ENCODE peak calls at places on chromosome 18, in five cellular contexts. C, X, N, Y and A are unnamed samples. For H3K4me1, the result is how much of the 10 kb centered on the place peaks cover.

GRCh38 chr18:8854962-8855361 is 149.6 kb downstream of the MTCL1 start:
- DNase-seq in C (no peak), X (no peak), Y (no peak), N (no peak), A (no peak)

GRCh38 chr18:59279722-59280121 is 6.5 kb upstream of the RAX start:
- DNase-seq in C (no peak), N (no peak), Y (no peak), X (no peak), A (no peak)

GRCh38 chr18:39188278-39188677 is 1622.7 kb upstream of the CELF4 start:
- DNase-seq in N (no peak), C (no peak), X (no peak), Y (no peak), A (no peak)

GRCh38 chr18:35998967-35999366 is 26.5 kb downstream of the RMP24 start:
- DNase-seq in N (no peak), C (no peak), Y (no peak), X (no peak), A (no peak)

GRCh38 chr18:76264851-76265250 is 230.2 kb downstream of the ZNF516 start:
- DNase-seq in N (no peak), C (no peak), Y (no peak), X (no peak), A (no peak)

GRCh38 chr18:5841518-5841917 is 53.8 kb downstream of the TMEM200C start:
- DNase-seq in C (no peak), N (no peak), X (no peak), Y (no peak), A (no peak)

GRCh38 chr18:13264091-13264777 is 45.7 kb downstream of the LDLRAD4 start:
- DNase-seq in Y (peak), X (no peak), C (no peak), N (peak), A (no peak)

GRCh38 chr18:44799422-44800421 is 119.0 kb downstream of the SETBP1 start:
- DNase-seq in X (no peak), C (no peak), Y (no peak), N (no peak), A (no peak)

GRCh38 chr18:49849331-49850217 is 36.2 kb upstream of the ACAA2 start:
- DNase-seq in Y (no peak), X (no peak), C (peak), N (peak), A (peak)

GRCh38 chr18:28412521-28412920 is 235.6 kb upstream of the CDH2 start:
- DNase-seq in N (no peak), Y (no peak), X (no peak), C (no peak), A (no peak)

GRCh38 chr18:8478166-8478967 is 130.9 kb upstream of the RAB12 start:
- DNase-seq in N (peak), X (peak), C (peak), Y (peak), A (peak)

GRCh38 chr18:21557607-21558253 is 42.8 kb downstream of the ESCO1 start:
- DNase-seq in X (no peak), N (no peak), C (no peak), Y (no peak), A (no peak)

GRCh38 chr18:62999392-62999791 is 284.1 kb downstream of the PHLPP1 start:
- DNase-seq in X (no peak), C (peak), Y (peak), N (peak), A (no peak)

GRCh38 chr18:67520276-67521035 is 3.9 kb upstream of the DSEL start:
- DNase-seq in C (no peak), X (no peak), N (no peak), Y (no peak), A (no peak)

GRCh38 chr18:49560277-49561126 is 1.4 kb upstream of the LIPG start:
- DNase-seq in C (peak), X (no peak), N (peak), Y (no peak), A (peak)

GRCh38 chr18:60018801-60019462 is 119.1 kb downstream of the PMAIP1 start:
- DNase-seq in X (no peak), Y (no peak), C (no peak), N (no peak), A (no peak)

GRCh38 chr18:12841070-12841469 is 43.0 kb downstream of the PTPN2 start:
- DNase-seq in N (no peak), X (no peak), Y (no peak), C (no peak), A (no peak)

GRCh38 chr18:31672628-31673027 is 11.8 kb downstream of the B4GALT6 start:
- DNase-seq in C (no peak), Y (no peak), N (no peak), X (no peak), A (no peak)

GRCh38 chr18:286515-287310 is 18.9 kb upstream of the THOC1 start:
- DNase-seq in C (no peak), N (no peak), Y (no peak), X (peak), A (no peak)

GRCh38 chr18:12904012-12904516 is 20.0 kb upstream of the PTPN2 start:
- DNase-seq in X (no peak), Y (peak), C (no peak), N (no peak), A (no peak)

GRCh38 chr18:57210101-57210661 is 63.3 kb downstream of the BOD1L2 start:
- DNase-seq in Y (peak), X (peak), C (peak), N (peak), A (peak)

GRCh38 chr18:46260879-46261143 is 156.6 kb downstream of the HAUS1 start:
- DNase-seq in Y (no peak), X (no peak), C (no peak), N (no peak), A (no peak)

GRCh38 chr18:49854681-49855080 is 41.3 kb upstream of the ACAA2 start:
- DNase-seq in C (no peak), X (no peak), N (no peak), Y (no peak), A (no peak)

GRCh38 chr18:13266208-13267100 is 47.9 kb downstream of the LDLRAD4 start:
- DNase-seq in Y (peak), X (no peak), C (no peak), N (peak), A (peak)

GRCh38 chr18:41096504-41096903 is 858.5 kb upstream of the PIK3C3 start:
- DNase-seq in C (no peak), Y (no peak), N (no peak), X (peak), A (no peak)

GRCh38 chr18:48132993-48133674 is 202.7 kb upstream of the SMAD2 start:
- DNase-seq in Y (no peak), N (no peak), C (no peak), X (no peak), A (no peak)

GRCh38 chr18:59960272-59960671 is 60.5 kb downstream of the PMAIP1 start:
- DNase-seq in Y (no peak), N (no peak), C (no peak), X (no peak), A (no peak)

GRCh38 chr18:48629730-48630324 is 91.0 kb downstream of the CTIF start:
- DNase-seq in C (no peak), Y (peak), X (no peak), N (no peak), A (no peak)

GRCh38 chr18:5890606-5891360 is 4.5 kb downstream of the TMEM200C start:
- DNase-seq in N (peak), C (peak), X (peak), Y (peak), A (peak)

GRCh38 chr18:75823376-75823950 is 396.0 kb upstream of the SMIM21 start:
- DNase-seq in N (no peak), C (no peak), X (no peak), Y (no peak), A (no peak)

GRCh38 chr18:47775961-47776360 is 154.5 kb downstream of the SMAD2 start:
- DNase-seq in N (no peak), C (no peak), Y (no peak), X (peak), A (no peak)

GRCh38 chr18:25535495-25535894 is 183.5 kb upstream of the ZNF521 start:
- DNase-seq in X (no peak), Y (no peak), N (no peak), C (no peak), A (no peak)

GRCh38 chr18:1383465-1383864 is 478.8 kb downstream of the ADCYAP1 start:
- DNase-seq in N (no peak), Y (no peak), C (no peak), X (no peak), A (no peak)

GRCh38 chr18:46754661-46755292 is 2.1 kb downstream of the ST8SIA5 start:
- DNase-seq in N (no peak), C (no peak), X (peak), Y (no peak), A (no peak)

GRCh38 chr18:31943895-31944816 is 1.2 kb upstream of the TRAPPC8 start:
- DNase-seq in X (no peak), N (peak), Y (no peak), C (no peak), A (no peak)

GRCh38 chr18:63376493-63377053 is 9.6 kb upstream of the KDSR start:
- DNase-seq in N (no peak), Y (no peak), X (no peak), C (no peak), A (no peak)

GRCh38 chr18:21262244-21262643 is 20.2 kb downstream of the GREB1L start:
- DNase-seq in N (no peak), X (no peak), C (no peak), Y (no peak), A (no peak)

GRCh38 chr18:32439241-32439640 is 31.4 kb downstream of the GAREM1 start:
- DNase-seq in C (no peak), X (no peak), N (no peak), Y (no peak), A (no peak)

GRCh38 chr18:26546170-26546874 is 2.0 kb downstream of the KCTD1 start:
- DNase-seq in C (no peak), N (no peak), X (no peak), Y (no peak), A (no peak)
- H3K4me3 ChIP-seq in C (no peak), N (no peak), X (peak), Y (no peak), A (peak)

GRCh38 chr18:55384551-55385275 is 203.3 kb downstream of the TCF4 start:
- DNase-seq in Y (no peak), C (peak), N (peak), X (peak), A (no peak)
- TF ChIP-seq CTCF in Y (peak), C (no peak), N (peak), X (peak), A (peak)

DNA sequence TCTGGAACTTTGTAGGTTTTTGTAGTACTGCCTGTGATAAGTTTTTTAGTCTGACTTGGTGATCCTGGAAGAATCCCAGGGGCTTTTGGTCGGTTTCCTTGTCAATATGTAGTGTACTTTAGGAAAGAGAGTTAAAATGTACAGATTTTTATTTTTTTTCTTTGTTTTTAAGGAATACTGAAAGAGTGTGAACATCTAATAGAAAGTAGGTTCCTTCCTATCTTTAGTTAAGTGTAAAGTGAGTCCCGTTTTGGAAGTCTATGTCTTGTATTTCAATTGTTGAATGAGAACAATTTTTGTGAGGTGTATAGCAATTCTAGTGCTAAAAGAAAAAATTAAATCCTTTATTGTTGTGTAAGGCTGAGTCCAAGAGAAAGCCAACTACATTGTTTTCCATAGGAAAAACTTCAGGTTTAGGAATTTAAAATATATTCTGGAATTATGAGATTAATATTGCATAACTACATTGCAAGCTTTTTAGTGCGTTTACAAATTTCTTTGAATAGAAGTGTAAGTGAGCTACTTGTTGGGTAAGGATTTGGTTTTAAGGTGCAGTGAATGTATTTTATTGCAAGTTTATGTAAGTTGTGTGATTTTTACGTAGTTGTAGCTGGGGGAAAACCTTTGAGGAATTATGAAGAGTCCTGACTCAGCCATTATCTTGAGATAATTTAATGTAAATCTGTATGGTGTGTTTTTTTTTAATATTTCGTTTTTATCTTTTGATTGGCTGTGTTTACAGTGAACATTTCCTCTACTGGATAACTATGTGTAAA is 1.7 kb downstream of the VAPA start:
- DNase-seq in Y (no peak), X (no peak), C (no peak), N (no peak), A (no peak)
- H3K4me1 ChIP-seq in Y (half or more), X (under half), C (under half), N (under half), A (under half)

GRCh38 chr18:3053081-3053480 is 40.1 kb upstream of the LPIN2 start:
- DNase-seq in C (no peak), Y (no peak), X (no peak), N (no peak), A (no peak)
- H3K4me3 ChIP-seq in C (no peak), Y (no peak), X (no peak), N (no peak), A (no peak)

DNA sequence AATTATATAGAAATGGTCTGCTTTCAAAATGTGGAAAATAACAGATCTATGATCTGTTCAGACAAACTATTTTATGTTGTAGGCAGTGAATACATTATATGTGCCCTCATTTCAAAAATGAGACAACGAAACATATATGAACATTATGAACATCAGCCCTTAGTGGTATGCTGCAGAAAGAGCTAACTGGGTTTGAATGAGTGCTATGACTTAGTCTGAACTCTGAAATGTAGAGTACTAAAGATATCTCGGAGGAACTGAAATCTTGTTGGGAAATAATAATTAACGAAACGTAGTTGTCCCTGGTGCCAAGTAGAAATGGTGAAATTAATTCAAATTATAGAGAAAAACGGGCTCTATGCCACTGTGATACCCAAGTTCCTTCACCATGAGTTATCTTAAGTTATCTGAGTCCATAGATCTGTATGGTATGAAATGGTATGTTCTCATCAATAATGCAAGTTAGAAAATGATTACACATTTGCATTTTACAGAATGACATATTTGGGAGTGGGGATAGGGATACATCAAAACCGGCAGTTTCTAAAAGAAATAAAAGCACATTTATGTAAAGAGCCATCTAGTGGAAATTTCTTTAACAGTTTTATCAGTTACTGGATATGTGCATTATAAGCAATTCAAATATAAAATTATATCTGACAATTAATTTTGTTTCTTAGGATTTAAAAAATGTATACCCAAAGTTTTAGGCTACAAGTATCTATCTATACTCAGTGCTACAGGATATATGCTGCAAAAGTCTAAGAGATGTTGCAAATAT is 26.7 kb downstream of the STARD6 start:
- DNase-seq in C (no peak), N (no peak), X (no peak), Y (no peak), A (no peak)
- TF ChIP-seq CTCF in C (no peak), N (no peak), X (peak), Y (no peak), A (no peak)

GRCh38 chr18:34258176-34258575 is 33.5 kb upstream of the NOL4 start:
- DNase-seq in X (no peak), C (no peak), N (no peak), Y (no peak), A (no peak)

DNA sequence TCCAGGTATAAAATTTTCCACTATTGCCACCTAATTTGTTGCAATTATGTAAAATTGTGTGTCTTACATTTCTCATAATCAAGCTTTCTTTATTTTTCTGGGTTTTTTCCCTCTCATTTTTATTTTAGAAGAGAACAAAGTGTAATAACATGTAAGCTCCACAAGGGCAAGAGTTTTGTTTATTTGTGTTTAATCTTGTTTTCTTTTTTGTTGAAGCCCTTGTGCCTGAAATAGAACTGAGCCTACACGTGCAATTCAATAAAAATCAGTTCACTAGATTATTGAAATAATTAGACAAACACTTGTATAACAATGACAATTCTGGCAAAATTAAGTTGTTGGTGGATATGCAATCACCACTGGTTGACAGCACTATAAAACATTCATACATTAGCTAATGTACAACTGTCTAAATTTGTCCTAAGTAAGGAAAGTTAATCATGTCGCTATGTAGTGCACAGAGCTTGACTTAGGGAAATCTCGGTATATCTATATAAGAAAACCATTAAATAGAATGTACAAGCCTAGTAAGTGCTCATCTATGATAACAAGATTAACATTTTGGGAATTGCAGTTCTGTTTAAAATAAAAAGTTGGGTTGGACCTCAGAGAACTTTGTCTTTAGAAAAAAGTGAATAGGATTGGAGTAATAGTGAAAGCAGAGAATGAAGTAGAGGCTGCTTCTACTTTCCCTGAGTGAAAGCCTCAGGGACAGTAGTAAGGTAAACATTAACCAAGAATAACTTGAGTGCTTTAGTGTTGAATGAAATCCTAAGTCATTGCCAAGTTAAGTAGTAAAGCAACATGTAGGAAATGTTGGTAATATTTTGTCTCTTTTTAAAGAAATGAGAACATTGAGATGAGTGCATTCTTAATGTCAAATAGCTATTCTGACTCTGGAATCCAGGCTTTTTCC is 37.4 kb upstream of the NOL4 start:
- DNase-seq in C (no peak), Y (no peak), X (no peak), N (no peak), A (no peak)
- H3K4me1 ChIP-seq in C (under half), Y (under half), X (under half), N (under half), A (under half)

GRCh38 chr18:79393181-79393598 is 2.5 kb upstream of the NFATC1 start:
- DNase-seq in N (peak), X (no peak), C (no peak), Y (no peak), A (peak)
- H3K4me3 ChIP-seq in N (peak), X (peak), C (no peak), Y (peak), A (peak)

GRCh38 chr18:73023975-73024374 is 156.2 kb upstream of the NETO1 start:
- DNase-seq in N (no peak), X (no peak), C (no peak), Y (no peak), A (no peak)
- TF ChIP-seq CTCF in N (no peak), X (no peak), C (no peak), Y (no peak), A (no peak)

DNA sequence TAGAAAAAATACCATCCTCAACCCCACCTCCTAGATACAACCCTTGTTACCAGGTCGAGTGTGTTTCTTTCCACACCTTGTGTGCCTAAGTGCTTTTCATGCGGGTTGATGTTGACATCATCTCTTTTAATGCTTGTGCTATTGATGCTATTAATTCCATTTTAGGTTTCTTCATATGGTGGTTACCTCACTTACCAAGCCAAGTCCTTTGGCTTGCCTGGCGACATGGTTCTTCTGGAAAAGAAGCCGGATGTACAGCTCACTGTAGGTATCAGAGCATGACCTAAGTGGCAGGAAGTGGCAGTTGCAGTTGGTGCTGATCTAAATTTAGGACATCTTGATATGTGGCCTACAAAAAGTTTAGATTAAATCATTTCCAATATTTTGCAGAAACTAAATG is 149.9 kb upstream of the TTC39C start:
- DNase-seq in C (no peak), N (peak), Y (no peak), X (no peak), A (no peak)
- H3K4me1 ChIP-seq in C (under half), N (under half), Y (under half), X (under half), A (under half)

GRCh38 chr18:3912705-3913104 is 462.7 kb downstream of the TGIF1 start:
- DNase-seq in Y (no peak), C (no peak), X (no peak), N (no peak), A (no peak)
- H3K4me3 ChIP-seq in Y (no peak), C (no peak), X (no peak), N (no peak), A (no peak)